ENCODE peak calls at places on chromosomes 16 and 17, in five cellular contexts. One of them, this sample, is unnamed.

GRCh38 chr17:45032150-45032493 is 19.3 kb downstream of the DCAKD start:
- DNase-seq in HS-5: no peak
- DNase-seq in ELR: no peak
- DNase-seq in CD4-positive, CD25-positive, alpha-beta regulatory T cell: no peak
- DNase-seq in CD8-positive, alpha-beta T cell: no peak
- DNase-seq in this sample: no peak

GRCh38 chr16:86252596-86252995 is 257.7 kb upstream of the FOXF1 start:
- DNase-seq in HS-5: no peak
- DNase-seq in CD8-positive, alpha-beta T cell: no peak
- DNase-seq in ELR: peak; percentile 67
- DNase-seq in CD4-positive, CD25-positive, alpha-beta regulatory T cell: no peak
- DNase-seq in this sample: no peak

GRCh38 chr17:44361292-44362055 is 2.2 kb downstream of the FAM171A2 start:
- DNase-seq in CD8-positive, alpha-beta T cell: no peak
- DNase-seq in CD4-positive, CD25-positive, alpha-beta regulatory T cell: no peak
- DNase-seq in ELR: no peak
- DNase-seq in HS-5: no peak
- DNase-seq in this sample: no peak

GRCh38 chr17:44444735-44445105 is 55.3 kb upstream of the ITGA2B start:
- DNase-seq in CD8-positive, alpha-beta T cell: no peak
- DNase-seq in HS-5: no peak
- DNase-seq in CD4-positive, CD25-positive, alpha-beta regulatory T cell: no peak
- DNase-seq in ELR: peak; percentile 85
- DNase-seq in this sample: no peak

GRCh38 chr17:83064732-83065659 is 14.4 kb upstream of the METRNL start:
- DNase-seq in HS-5: no peak
- DNase-seq in ELR: no peak
- DNase-seq in CD8-positive, alpha-beta T cell: no peak
- DNase-seq in CD4-positive, CD25-positive, alpha-beta regulatory T cell: peak; percentile 0
- DNase-seq in this sample: no peak

GRCh38 chr17:49715717-49716279 is 8.0 kb upstream of the SLC35B1 start:
- DNase-seq in CD4-positive, CD25-positive, alpha-beta regulatory T cell: no peak
- DNase-seq in ELR: no peak
- DNase-seq in HS-5: no peak
- DNase-seq in CD8-positive, alpha-beta T cell: peak; percentile 27
- DNase-seq in this sample: no peak

GRCh38 chr17:9973689-9974459 is 68.8 kb upstream of the RCVRN start:
- DNase-seq in HS-5: no peak
- DNase-seq in ELR: no peak
- DNase-seq in CD8-positive, alpha-beta T cell: no peak
- DNase-seq in CD4-positive, CD25-positive, alpha-beta regulatory T cell: no peak
- DNase-seq in this sample: no peak

GRCh38 chr16:81632392-81633146 is 146.5 kb upstream of the PLCG2 start:
- DNase-seq in ELR: peak; percentile 97
- DNase-seq in CD4-positive, CD25-positive, alpha-beta regulatory T cell: peak; percentile 53
- DNase-seq in HS-5: peak; percentile 19
- DNase-seq in CD8-positive, alpha-beta T cell: peak; percentile 71
- DNase-seq in this sample: peak; percentile 48

GRCh38 chr17:37792787-37793186 is 47.9 kb upstream of the HNF1B start:
- DNase-seq in ELR: peak; percentile 81
- DNase-seq in CD8-positive, alpha-beta T cell: no peak
- DNase-seq in HS-5: peak; percentile 45
- DNase-seq in CD4-positive, CD25-positive, alpha-beta regulatory T cell: no peak
- DNase-seq in this sample: no peak

GRCh38 chr17:62692721-62693431 is 65.4 kb downstream of the MRC2 start:
- DNase-seq in CD8-positive, alpha-beta T cell: no peak
- DNase-seq in ELR: peak; percentile 66
- DNase-seq in CD4-positive, CD25-positive, alpha-beta regulatory T cell: no peak
- DNase-seq in HS-5: no peak
- DNase-seq in this sample: no peak

GRCh38 chr16:47884131-47884725 is 271.6 kb downstream of the ABCC12 start:
- DNase-seq in HS-5: no peak
- DNase-seq in CD4-positive, CD25-positive, alpha-beta regulatory T cell: no peak
- DNase-seq in ELR: no peak
- DNase-seq in CD8-positive, alpha-beta T cell: no peak
- DNase-seq in this sample: no peak

GRCh38 chr17:18997650-18998196 is 6.8 kb downstream of the FAM83G start:
- DNase-seq in HS-5: no peak
- DNase-seq in ELR: no peak
- DNase-seq in CD8-positive, alpha-beta T cell: no peak
- DNase-seq in CD4-positive, CD25-positive, alpha-beta regulatory T cell: no peak
- DNase-seq in this sample: no peak

GRCh38 chr17:42673885-42674754 is 2.7 kb downstream of the PLEKHH3 start:
- DNase-seq in HS-5: no peak
- DNase-seq in CD8-positive, alpha-beta T cell: no peak
- DNase-seq in ELR: peak; percentile 79
- DNase-seq in CD4-positive, CD25-positive, alpha-beta regulatory T cell: no peak
- DNase-seq in this sample: no peak

GRCh38 chr17:70654706-70655105 is 485.4 kb downstream of the KCNJ2 start:
- DNase-seq in CD8-positive, alpha-beta T cell: no peak
- DNase-seq in HS-5: no peak
- DNase-seq in ELR: no peak
- DNase-seq in CD4-positive, CD25-positive, alpha-beta regulatory T cell: no peak
- DNase-seq in this sample: no peak

GRCh38 chr17:29616300-29617048 is 6.2 kb downstream of the CORO6 start:
- DNase-seq in HS-5: no peak
- DNase-seq in CD8-positive, alpha-beta T cell: no peak
- DNase-seq in ELR: no peak
- DNase-seq in CD4-positive, CD25-positive, alpha-beta regulatory T cell: no peak
- DNase-seq in this sample: no peak

GRCh38 chr17:16027708-16028584 is 28.3 kb downstream of the TTC19 start:
- DNase-seq in CD4-positive, CD25-positive, alpha-beta regulatory T cell: peak; percentile 7
- DNase-seq in ELR: peak; percentile 98
- DNase-seq in HS-5: peak; percentile 90
- DNase-seq in CD8-positive, alpha-beta T cell: peak; percentile 5
- DNase-seq in this sample: peak; percentile 83

GRCh38 chr17:29549169-29549935 is 17.5 kb downstream of the ABHD15 start:
- DNase-seq in CD4-positive, CD25-positive, alpha-beta regulatory T cell: no peak
- DNase-seq in CD8-positive, alpha-beta T cell: no peak
- DNase-seq in HS-5: no peak
- DNase-seq in ELR: no peak
- DNase-seq in this sample: no peak

GRCh38 chr17:7047566-7047965 is 3.7 kb upstream of the SLC16A11 start:
- DNase-seq in CD8-positive, alpha-beta T cell: no peak
- DNase-seq in CD4-positive, CD25-positive, alpha-beta regulatory T cell: no peak
- DNase-seq in ELR: no peak
- DNase-seq in HS-5: no peak
- DNase-seq in this sample: no peak